ENCODE peak calls at places on chromosomes 6 and 20, in nine cellular contexts. One of them, this sample, is unnamed.

GRCh38 chr6:24719125-24719931 is at the start of gene C6orf62:
- DNase-seq in kidney: peak; percentile 73
- DNase-seq in CD4-positive, alpha-beta T cell: peak; percentile 44
- DNase-seq in lung: peak; percentile 54
- DNase-seq in WTC11: no peak
- DNase-seq in progenitor cell of endocrine pancreas: no peak
- DNase-seq in IMR-90: peak; percentile 30
- DNase-seq in fibroblast of villous mesenchyme: peak; percentile 34
- DNase-seq in breast epithelium: no peak
- DNase-seq in this sample: peak; percentile 36

GRCh38 chr20:25014816-25015215 is 22.3 kb upstream of the APMAP start:
- DNase-seq in kidney: peak; percentile 42
- DNase-seq in CD4-positive, alpha-beta T cell: peak; percentile 27
- DNase-seq in lung: no peak
- DNase-seq in WTC11: no peak
- DNase-seq in progenitor cell of endocrine pancreas: no peak
- DNase-seq in IMR-90: no peak
- DNase-seq in fibroblast of villous mesenchyme: no peak
- DNase-seq in breast epithelium: peak; percentile 49
- DNase-seq in this sample: no peak

GRCh38 chr20:62136283-62137091 is 6.7 kb downstream of the PSMA7 start:
- DNase-seq in kidney: no peak
- DNase-seq in CD4-positive, alpha-beta T cell: peak; percentile 79
- DNase-seq in lung: peak; percentile 51
- DNase-seq in WTC11: peak; percentile 74
- DNase-seq in progenitor cell of endocrine pancreas: peak; percentile 48
- DNase-seq in IMR-90: peak; percentile 68
- DNase-seq in fibroblast of villous mesenchyme: peak; percentile 75
- DNase-seq in breast epithelium: peak; percentile 63
- DNase-seq in this sample: peak; percentile 80

GRCh38 chr6:77930945-77931344 is 278.1 kb downstream of the MEI4 start:
- DNase-seq in kidney: no peak
- DNase-seq in CD4-positive, alpha-beta T cell: no peak
- DNase-seq in lung: no peak
- DNase-seq in WTC11: no peak
- DNase-seq in progenitor cell of endocrine pancreas: no peak
- DNase-seq in IMR-90: no peak
- DNase-seq in fibroblast of villous mesenchyme: no peak
- DNase-seq in breast epithelium: no peak
- DNase-seq in this sample: no peak

GRCh38 chr20:24828992-24829648 is 119.9 kb upstream of the CST7 start:
- DNase-seq in kidney: no peak
- DNase-seq in CD4-positive, alpha-beta T cell: peak; percentile 16
- DNase-seq in lung: no peak
- DNase-seq in WTC11: no peak
- DNase-seq in progenitor cell of endocrine pancreas: no peak
- DNase-seq in IMR-90: no peak
- DNase-seq in fibroblast of villous mesenchyme: no peak
- DNase-seq in breast epithelium: no peak
- DNase-seq in this sample: no peak

GRCh38 chr6:14209005-14209404 is 91.4 kb downstream of the CD83 start:
- DNase-seq in kidney: no peak
- DNase-seq in CD4-positive, alpha-beta T cell: no peak
- DNase-seq in lung: no peak
- DNase-seq in WTC11: no peak
- DNase-seq in progenitor cell of endocrine pancreas: no peak
- DNase-seq in IMR-90: no peak
- DNase-seq in fibroblast of villous mesenchyme: no peak
- DNase-seq in breast epithelium: no peak
- DNase-seq in this sample: no peak

GRCh38 chr6:44182911-44183390 is 24.3 kb downstream of the CAPN11 start:
- DNase-seq in kidney: no peak
- DNase-seq in CD4-positive, alpha-beta T cell: no peak
- DNase-seq in lung: no peak
- DNase-seq in WTC11: no peak
- DNase-seq in progenitor cell of endocrine pancreas: no peak
- DNase-seq in IMR-90: no peak
- DNase-seq in fibroblast of villous mesenchyme: no peak
- DNase-seq in breast epithelium: no peak
- DNase-seq in this sample: no peak

GRCh38 chr6:16688984-16689636 is 72.2 kb downstream of the ATXN1 start:
- DNase-seq in kidney: no peak
- DNase-seq in CD4-positive, alpha-beta T cell: no peak
- DNase-seq in lung: no peak
- DNase-seq in WTC11: no peak
- DNase-seq in progenitor cell of endocrine pancreas: no peak
- DNase-seq in IMR-90: peak; percentile 93
- DNase-seq in fibroblast of villous mesenchyme: peak; percentile 83
- DNase-seq in breast epithelium: no peak
- DNase-seq in this sample: no peak

GRCh38 chr6:118509009-118509617 is 39.0 kb upstream of the PLN start:
- DNase-seq in kidney: no peak
- DNase-seq in CD4-positive, alpha-beta T cell: no peak
- DNase-seq in lung: no peak
- DNase-seq in WTC11: no peak
- DNase-seq in progenitor cell of endocrine pancreas: no peak
- DNase-seq in IMR-90: peak; percentile 55
- DNase-seq in fibroblast of villous mesenchyme: peak; percentile 41
- DNase-seq in breast epithelium: no peak
- DNase-seq in this sample: peak; percentile 22

GRCh38 chr6:37135835-37136694 is 33.9 kb upstream of the PIM1 start:
- DNase-seq in kidney: no peak
- DNase-seq in CD4-positive, alpha-beta T cell: no peak
- DNase-seq in lung: no peak
- DNase-seq in WTC11: no peak
- DNase-seq in progenitor cell of endocrine pancreas: no peak
- DNase-seq in IMR-90: no peak
- DNase-seq in fibroblast of villous mesenchyme: no peak
- DNase-seq in breast epithelium: no peak
- DNase-seq in this sample: no peak

GRCh38 chr6:68196645-68197044 is 438.4 kb upstream of the ADGRB3 start:
- DNase-seq in kidney: no peak
- DNase-seq in CD4-positive, alpha-beta T cell: no peak
- DNase-seq in lung: no peak
- DNase-seq in WTC11: no peak
- DNase-seq in progenitor cell of endocrine pancreas: no peak
- DNase-seq in IMR-90: no peak
- DNase-seq in fibroblast of villous mesenchyme: peak; percentile 1
- DNase-seq in breast epithelium: no peak
- DNase-seq in this sample: no peak

DNA sequence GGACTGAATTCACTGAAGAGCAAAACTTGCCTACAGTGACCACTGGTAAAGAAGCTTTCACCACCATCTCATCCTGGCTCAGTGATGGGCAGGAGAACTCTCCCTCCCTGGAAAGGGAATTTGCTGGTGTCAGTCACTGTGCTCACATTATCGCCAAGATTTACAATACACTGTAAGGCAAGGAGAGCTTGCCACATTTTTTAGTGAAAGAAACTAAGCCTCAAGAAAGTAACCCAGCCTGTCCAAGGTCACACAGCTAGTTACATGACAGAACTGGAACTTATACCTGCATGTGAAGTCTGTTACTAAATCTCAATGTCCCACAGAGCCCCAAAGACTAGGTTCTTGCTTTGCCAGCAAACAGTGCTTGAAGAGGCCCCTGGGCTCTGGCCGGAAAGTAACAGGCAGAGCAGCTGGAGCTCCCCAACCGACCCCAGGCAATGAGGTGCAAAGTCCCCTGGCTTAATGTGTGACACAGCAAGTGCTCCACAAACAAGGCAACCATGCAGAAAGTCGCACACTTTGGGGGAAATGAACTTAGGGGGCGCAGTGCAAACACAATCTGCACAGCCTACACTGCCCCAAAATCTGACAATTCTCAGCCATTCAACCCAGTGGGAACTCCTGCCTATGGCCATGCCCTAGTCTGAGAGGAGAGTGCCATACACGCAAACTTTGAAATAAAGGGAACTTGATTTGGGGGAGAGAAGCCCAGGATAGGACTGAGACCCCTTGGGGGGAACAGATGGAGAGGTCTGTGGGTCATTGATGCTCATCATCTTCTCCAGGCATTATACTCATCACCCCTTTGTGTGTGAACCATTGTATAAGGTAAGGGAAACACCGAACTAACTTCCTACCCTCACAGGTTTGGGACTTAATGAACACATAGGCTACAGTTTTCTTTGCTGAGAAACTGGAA is 1.9 kb downstream of the BCL2L1 start:
- DNase-seq in kidney: no peak
- DNase-seq in CD4-positive, alpha-beta T cell: no peak
- DNase-seq in lung: no peak
- DNase-seq in WTC11: no peak
- DNase-seq in progenitor cell of endocrine pancreas: no peak
- DNase-seq in IMR-90: no peak
- DNase-seq in fibroblast of villous mesenchyme: no peak
- DNase-seq in breast epithelium: no peak
- DNase-seq in this sample: peak; percentile 55
- TF ChIP-seq CTCF in kidney: peak; percentile 18
- TF ChIP-seq CTCF in CD4-positive, alpha-beta T cell: no peak
- TF ChIP-seq CTCF in lung: no peak
- TF ChIP-seq CTCF in WTC11: no peak
- TF ChIP-seq CTCF in progenitor cell of endocrine pancreas: no peak
- TF ChIP-seq CTCF in IMR-90: no peak
- TF ChIP-seq CTCF in fibroblast of villous mesenchyme: peak; percentile 6
- TF ChIP-seq CTCF in breast epithelium: no peak
- TF ChIP-seq CTCF in this sample: no peak

GRCh38 chr6:96394727-96395126 is 126.9 kb upstream of the UFL1 start:
- DNase-seq in kidney: no peak
- DNase-seq in CD4-positive, alpha-beta T cell: no peak
- DNase-seq in lung: no peak
- DNase-seq in WTC11: no peak
- DNase-seq in progenitor cell of endocrine pancreas: no peak
- DNase-seq in IMR-90: no peak
- DNase-seq in fibroblast of villous mesenchyme: no peak
- DNase-seq in breast epithelium: no peak
- DNase-seq in this sample: no peak
- TF ChIP-seq CTCF in kidney: peak; percentile 50
- TF ChIP-seq CTCF in CD4-positive, alpha-beta T cell: no peak
- TF ChIP-seq CTCF in lung: no peak
- TF ChIP-seq CTCF in WTC11: no peak
- TF ChIP-seq CTCF in progenitor cell of endocrine pancreas: peak; percentile 30
- TF ChIP-seq CTCF in IMR-90: no peak
- TF ChIP-seq CTCF in fibroblast of villous mesenchyme: no peak
- TF ChIP-seq CTCF in breast epithelium: no peak
- TF ChIP-seq CTCF in this sample: peak; percentile 22

DNA sequence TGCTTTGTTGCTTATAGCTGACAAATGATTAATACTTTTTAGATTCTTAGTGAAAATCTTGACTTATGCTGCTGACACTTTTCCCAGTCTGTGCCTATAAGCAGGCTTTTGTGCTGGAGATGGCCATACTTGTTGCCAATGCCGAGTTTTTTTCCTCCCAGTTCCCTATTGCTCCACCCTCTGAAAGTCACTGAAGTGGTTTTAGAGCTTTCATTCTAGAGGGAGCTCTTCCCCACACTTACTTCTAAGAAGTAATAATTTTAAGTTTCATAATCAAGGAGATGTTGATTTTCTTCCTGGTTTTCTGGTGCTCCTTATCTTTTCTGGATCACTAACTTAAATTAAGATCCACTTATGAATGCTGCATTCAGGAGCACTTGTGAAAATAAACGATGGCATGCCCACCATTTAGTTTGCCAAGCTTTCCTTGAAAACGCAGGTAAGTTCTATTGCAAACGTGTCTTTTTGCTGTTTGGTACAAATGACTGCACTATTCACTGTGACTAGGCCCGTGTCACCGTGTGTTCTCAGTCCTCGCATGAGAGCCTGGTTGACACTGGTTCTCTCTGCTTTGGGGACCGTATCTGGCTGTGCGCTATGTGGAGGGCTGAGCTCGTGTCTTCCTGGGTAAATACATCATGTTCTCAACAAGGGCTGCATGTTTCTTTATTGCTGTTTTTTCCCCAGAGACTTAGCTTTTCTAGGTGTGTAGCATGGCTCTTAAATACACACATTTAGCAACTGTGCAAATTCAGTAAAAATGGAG is 50.2 kb downstream of the GFRA4 start:
- DNase-seq in kidney: no peak
- DNase-seq in CD4-positive, alpha-beta T cell: no peak
- DNase-seq in lung: no peak
- DNase-seq in WTC11: no peak
- DNase-seq in progenitor cell of endocrine pancreas: no peak
- DNase-seq in IMR-90: peak; percentile 13
- DNase-seq in fibroblast of villous mesenchyme: peak; percentile 22
- DNase-seq in breast epithelium: no peak
- DNase-seq in this sample: no peak
- TF ChIP-seq CTCF in kidney: no peak
- TF ChIP-seq CTCF in CD4-positive, alpha-beta T cell: no peak
- TF ChIP-seq CTCF in lung: no peak
- TF ChIP-seq CTCF in WTC11: no peak
- TF ChIP-seq CTCF in progenitor cell of endocrine pancreas: no peak
- TF ChIP-seq CTCF in IMR-90: peak; percentile 13
- TF ChIP-seq CTCF in fibroblast of villous mesenchyme: no peak
- TF ChIP-seq CTCF in breast epithelium: no peak
- TF ChIP-seq CTCF in this sample: no peak

GRCh38 chr20:38114353-38114791 is 50.7 kb downstream of the TGM2 start:
- DNase-seq in kidney: no peak
- DNase-seq in CD4-positive, alpha-beta T cell: no peak
- DNase-seq in lung: no peak
- DNase-seq in WTC11: no peak
- DNase-seq in progenitor cell of endocrine pancreas: no peak
- DNase-seq in IMR-90: peak; percentile 67
- DNase-seq in fibroblast of villous mesenchyme: peak; percentile 53
- DNase-seq in breast epithelium: no peak
- DNase-seq in this sample: no peak

GRCh38 chr20:38113401-38114325 is 51.4 kb downstream of the TGM2 start:
- DNase-seq in kidney: no peak
- DNase-seq in CD4-positive, alpha-beta T cell: no peak
- DNase-seq in lung: peak; percentile 36
- DNase-seq in WTC11: peak; percentile 81
- DNase-seq in progenitor cell of endocrine pancreas: no peak
- DNase-seq in IMR-90: no peak
- DNase-seq in fibroblast of villous mesenchyme: peak; percentile 73
- DNase-seq in breast epithelium: no peak
- DNase-seq in this sample: no peak

GRCh38 chr20:38115896-38116295 is 49.2 kb downstream of the TGM2 start:
- DNase-seq in kidney: no peak
- DNase-seq in CD4-positive, alpha-beta T cell: no peak
- DNase-seq in lung: no peak
- DNase-seq in WTC11: no peak
- DNase-seq in progenitor cell of endocrine pancreas: no peak
- DNase-seq in IMR-90: no peak
- DNase-seq in fibroblast of villous mesenchyme: no peak
- DNase-seq in breast epithelium: no peak
- DNase-seq in this sample: no peak

GRCh38 chr20:38116409-38117165 is 48.5 kb downstream of the TGM2 start:
- DNase-seq in kidney: no peak
- DNase-seq in CD4-positive, alpha-beta T cell: no peak
- DNase-seq in lung: no peak
- DNase-seq in WTC11: no peak
- DNase-seq in progenitor cell of endocrine pancreas: no peak
- DNase-seq in IMR-90: no peak
- DNase-seq in fibroblast of villous mesenchyme: no peak
- DNase-seq in breast epithelium: no peak
- DNase-seq in this sample: no peak

DNA sequence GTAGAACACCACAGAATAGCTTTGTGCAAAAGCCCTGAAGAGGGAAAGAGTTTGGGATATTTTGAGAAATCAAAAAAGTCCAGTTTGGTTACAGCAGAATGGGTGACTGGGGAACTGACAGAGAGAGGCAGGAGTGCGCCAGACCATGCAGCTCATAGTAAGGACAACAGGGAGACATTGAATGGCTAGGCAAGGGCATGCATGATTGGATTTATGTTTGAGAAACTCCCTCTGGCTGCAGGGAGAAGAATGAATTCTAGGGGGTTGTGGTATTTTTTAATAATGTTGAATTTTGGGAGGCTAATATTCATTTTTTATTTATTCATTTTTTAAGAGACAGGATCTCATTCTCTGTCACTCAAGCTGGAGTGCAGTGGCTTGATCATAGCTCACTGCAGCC is 49.9 kb downstream of the TGM2 start:
- DNase-seq in kidney: no peak
- DNase-seq in CD4-positive, alpha-beta T cell: no peak
- DNase-seq in lung: no peak
- DNase-seq in WTC11: no peak
- DNase-seq in progenitor cell of endocrine pancreas: no peak
- DNase-seq in IMR-90: no peak
- DNase-seq in fibroblast of villous mesenchyme: no peak
- DNase-seq in breast epithelium: no peak
- DNase-seq in this sample: no peak
- TF ChIP-seq CTCF in kidney: peak; percentile 17
- TF ChIP-seq CTCF in CD4-positive, alpha-beta T cell: no peak
- TF ChIP-seq CTCF in lung: no peak
- TF ChIP-seq CTCF in WTC11: no peak
- TF ChIP-seq CTCF in progenitor cell of endocrine pancreas: no peak
- TF ChIP-seq CTCF in IMR-90: no peak
- TF ChIP-seq CTCF in fibroblast of villous mesenchyme: peak; percentile 28
- TF ChIP-seq CTCF in breast epithelium: no peak
- TF ChIP-seq CTCF in this sample: no peak